ENCODE peak calls at places on chromosomes 6 and 20, in seven cellular contexts. D, Z, N, P, V, G and T are unnamed samples. For H3K4me1, the result is how much of the 10 kb centered on the place peaks cover.

GRCh38 chr6:144314003-144314485 is 28.9 kb downstream of the UTRN start:
- DNase-seq in V (peak), P (peak), Z (no peak), N (peak), G (no peak), D (peak), T (peak)

GRCh38 chr6:136968831-136969230 is 46.7 kb downstream of the SLC35D3 start:
- DNase-seq in Z (no peak), D (no peak), N (no peak), P (no peak), V (no peak), G (no peak), T (no peak)

GRCh38 chr20:36818831-36819230 is 45.3 kb upstream of the DSN1 start:
- DNase-seq in D (no peak), Z (no peak), V (no peak), G (no peak), P (no peak), N (no peak), T (no peak)

GRCh38 chr6:156175971-156176421 is 601.2 kb upstream of the ARID1B start:
- DNase-seq in N (peak), D (no peak), V (no peak), G (no peak), Z (peak), P (peak), T (peak)

GRCh38 chr20:52150440-52151258 is 40.9 kb downstream of the ZFP64 start:
- DNase-seq in V (no peak), P (no peak), N (no peak), Z (peak), D (no peak), G (no peak), T (no peak)

GRCh38 chr6:52013035-52013434 is 74.4 kb downstream of the PKHD1 start:
- DNase-seq in N (no peak), V (no peak), G (no peak), P (peak), D (peak), Z (no peak), T (no peak)

GRCh38 chr6:113809818-113810217 is 47.3 kb upstream of the MARCKS start:
- DNase-seq in Z (no peak), P (no peak), G (no peak), N (no peak), V (no peak), D (no peak), T (no peak)

GRCh38 chr20:9838378-9839295 is at the start of gene PAK5:
- DNase-seq in V (peak), P (no peak), Z (peak), D (peak), N (peak), G (no peak), T (peak)

GRCh38 chr20:23205221-23205620 is 119.1 kb upstream of the CD93 start:
- DNase-seq in Z (peak), N (no peak), D (no peak), P (peak), G (no peak), V (no peak), T (no peak)

GRCh38 chr6:38170666-38171065 is 351.1 kb downstream of the ZFAND3 start:
- DNase-seq in N (peak), G (no peak), V (no peak), D (no peak), P (no peak), Z (no peak), T (no peak)

GRCh38 chr6:21377356-21377755 is 216.2 kb upstream of the SOX4 start:
- DNase-seq in G (no peak), D (no peak), P (no peak), V (no peak), N (no peak), Z (no peak), T (no peak)

GRCh38 chr6:16759646-16760535 is 1.4 kb downstream of the ATXN1 start:
- DNase-seq in G (peak), V (peak), D (peak), P (peak), N (peak), Z (peak), T (peak)

GRCh38 chr20:36845288-36845969 is 30.5 kb upstream of the TLDC2 start:
- DNase-seq in P (no peak), N (no peak), V (no peak), D (no peak), G (no peak), Z (no peak), T (no peak)

GRCh38 chr6:21003780-21004541 is 469.7 kb downstream of the CDKAL1 start:
- DNase-seq in N (no peak), D (no peak), P (no peak), V (peak), Z (peak), G (no peak), T (no peak)

GRCh38 chr6:110529355-110529754 is 52.9 kb upstream of the SLC22A16 start:
- DNase-seq in D (no peak), G (no peak), Z (no peak), V (peak), P (no peak), N (no peak), T (no peak)

GRCh38 chr6:167317172-167317571 is 7.7 kb upstream of the TTLL2 start:
- DNase-seq in N (no peak), V (no peak), P (no peak), D (no peak), G (no peak), Z (no peak), T (no peak)

GRCh38 chr6:22113046-22113766 is 183.6 kb downstream of the PRL start:
- DNase-seq in Z (no peak), V (peak), P (peak), N (no peak), G (no peak), D (no peak), T (peak)

GRCh38 chr20:40203032-40203431 is 486.0 kb downstream of the MAFB start:
- DNase-seq in V (no peak), D (no peak), P (no peak), G (no peak), Z (no peak), N (no peak), T (no peak)

GRCh38 chr6:11021714-11022113 is 22.4 kb downstream of the ELOVL2 start:
- DNase-seq in N (no peak), P (no peak), Z (peak), G (no peak), V (no peak), D (no peak), T (no peak)

DNA sequence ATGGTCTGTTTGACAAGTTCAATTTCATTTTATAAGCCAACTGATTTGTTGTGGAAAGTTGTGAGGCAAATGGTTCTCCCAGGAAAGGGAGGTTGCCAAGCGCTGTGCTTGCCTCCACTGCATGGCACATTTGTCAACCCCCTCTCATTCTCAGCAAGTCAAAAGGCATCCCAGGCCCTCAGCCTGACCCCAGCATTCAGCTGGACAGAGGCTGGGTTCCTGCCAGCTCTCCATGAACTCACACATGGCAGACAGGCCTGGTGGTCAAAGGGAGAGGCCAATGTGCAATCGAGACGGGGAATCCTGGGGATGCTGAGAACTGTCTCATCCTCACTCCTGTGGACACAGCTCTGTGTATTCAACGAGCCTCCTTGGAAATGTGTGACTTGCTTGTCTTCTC is 106.1 kb upstream of the CDH4 start:
- DNase-seq in D (no peak), P (no peak), G (no peak), N (no peak), V (no peak), Z (no peak), T (no peak)
- TF ChIP-seq CTCF in D (no peak), P (no peak), G (no peak), N (no peak), V (no peak), Z (no peak), T (no peak)

GRCh38 chr6:26352315-26352714 is 12.7 kb upstream of the BTN3A2 start:
- DNase-seq in V (no peak), N (no peak), D (no peak), G (no peak), Z (no peak), P (no peak), T (no peak)

GRCh38 chr6:26354162-26354561 is 10.8 kb upstream of the BTN3A2 start:
- DNase-seq in D (no peak), N (no peak), P (no peak), G (no peak), Z (no peak), V (no peak), T (no peak)

GRCh38 chr6:26351544-26351953 is 13.4 kb upstream of the BTN3A2 start:
- DNase-seq in G (no peak), N (no peak), Z (no peak), D (no peak), V (peak), P (no peak), T (no peak)

GRCh38 chr6:26349964-26350857 is 14.8 kb upstream of the BTN3A2 start:
- DNase-seq in D (no peak), P (no peak), V (no peak), G (no peak), N (no peak), Z (no peak), T (no peak)

DNA sequence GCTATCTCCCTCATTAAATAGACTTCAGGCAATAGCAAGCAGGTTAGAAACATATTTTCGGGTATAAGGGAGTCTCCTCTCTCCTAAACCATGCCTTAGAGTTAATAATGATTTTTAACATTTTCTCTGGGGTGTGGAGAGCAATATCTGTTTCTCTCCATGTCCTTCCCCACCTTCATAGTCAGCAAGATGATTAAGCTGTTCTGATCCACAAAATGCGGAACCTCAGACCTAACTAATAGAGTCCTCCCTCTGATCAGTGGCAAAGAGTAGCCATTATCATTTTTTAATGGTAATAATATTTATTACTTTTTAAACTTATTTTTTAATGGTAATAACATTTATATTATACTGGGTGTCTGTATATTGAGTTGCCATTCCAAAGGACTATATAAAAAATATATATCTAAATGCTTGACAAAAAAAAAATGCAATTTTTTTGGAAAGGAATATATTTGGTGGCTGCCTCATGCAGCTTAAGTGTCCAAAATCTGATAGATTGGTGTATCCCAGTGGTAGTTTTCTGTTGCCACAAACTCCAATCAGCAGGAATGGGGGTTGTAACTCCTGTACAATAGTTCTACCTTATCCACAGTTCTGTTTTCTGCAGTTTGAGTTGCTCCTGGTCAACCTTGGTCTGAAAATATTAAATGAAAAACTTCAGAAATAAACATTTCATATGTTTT is 14.0 kb upstream of the BTN3A2 start:
- DNase-seq in D (no peak), G (no peak), Z (no peak), N (no peak), P (no peak), V (no peak), T (no peak)
- H3K27ac ChIP-seq in D (no peak), G (no peak), Z (no peak), N (no peak), P (no peak), V (peak), T (no peak)

GRCh38 chr20:57238089-57238488 is 28.4 kb downstream of the BMP7 start:
- DNase-seq in V (no peak), D (no peak), N (no peak), Z (no peak), P (no peak), G (no peak), T (no peak)
- H3K4me1 ChIP-seq in V (under half), D (under half), N (under half), Z (under half), P (under half), G (under half), T (half or more)

DNA sequence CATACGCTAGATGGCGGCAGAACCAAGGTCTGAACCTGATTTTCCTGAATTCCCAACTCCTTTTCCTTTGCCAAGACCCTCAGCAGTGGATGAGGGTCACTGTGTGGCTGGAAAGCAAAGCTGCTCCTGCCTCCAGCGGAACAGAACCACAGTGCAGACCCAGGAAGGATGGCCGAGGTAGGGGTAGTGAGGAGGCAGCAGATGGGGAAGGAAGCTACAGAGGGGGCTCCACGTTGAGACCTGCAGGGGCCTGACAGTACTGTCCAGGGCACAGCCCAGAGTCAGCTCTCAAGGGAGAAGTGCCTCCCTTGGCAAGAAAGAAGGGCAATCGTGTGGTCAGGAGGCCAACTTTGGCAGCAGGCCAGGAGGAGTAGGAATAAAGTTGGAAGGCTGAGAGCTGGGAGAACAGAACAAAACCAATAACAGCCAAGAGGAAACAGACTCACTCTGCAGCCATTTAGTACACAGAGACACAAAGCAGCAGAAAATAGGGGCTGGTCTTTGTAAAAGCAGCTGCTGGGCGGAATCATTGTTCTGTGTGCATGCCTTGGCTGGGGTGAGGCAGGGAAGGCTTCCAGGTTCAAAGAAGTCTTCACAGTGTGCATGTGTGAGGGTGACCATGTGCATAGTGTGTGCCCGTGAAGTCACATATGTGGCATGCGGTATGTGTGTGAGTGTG is 3.1 kb downstream of the GABRR2 start:
- DNase-seq in N (peak), D (peak), P (peak), Z (peak), G (no peak), V (peak), T (peak)
- TF ChIP-seq CTCF in N (peak), D (peak), P (no peak), Z (peak), G (peak), V (peak), T (peak)

DNA sequence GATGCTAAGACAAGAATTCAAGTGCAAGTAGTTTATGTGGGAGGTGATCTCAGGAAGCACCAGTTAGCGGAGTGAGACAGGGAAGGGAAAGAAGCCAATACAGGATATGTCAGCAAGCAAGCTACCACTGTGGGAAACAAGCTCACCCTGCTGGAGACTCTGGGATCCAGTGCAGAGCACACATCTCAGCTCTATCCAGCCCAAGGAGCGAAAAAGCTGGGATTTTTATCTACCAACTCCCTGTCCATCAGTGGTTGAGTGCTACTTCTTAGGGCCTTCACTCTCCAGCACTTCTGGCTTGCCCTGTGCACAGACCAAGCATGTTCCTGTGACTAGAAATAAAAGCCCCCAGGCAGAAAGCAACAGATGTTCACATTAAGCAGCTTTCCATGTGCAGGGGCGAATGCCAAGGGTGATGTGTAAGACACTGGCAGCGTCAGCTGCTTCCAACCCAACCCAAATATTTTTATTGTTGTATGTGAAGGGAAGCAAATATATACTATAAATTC is 10.8 kb upstream of the RNF24 start:
- DNase-seq in G (no peak), V (peak), P (peak), D (no peak), Z (peak), N (no peak), T (peak)
- H3K27ac ChIP-seq in G (no peak), V (no peak), P (no peak), D (no peak), Z (no peak), N (no peak), T (no peak)

GRCh38 chr6:142843344-142843743 is 101.6 kb downstream of the HIVEP2 start:
- DNase-seq in G (no peak), P (no peak), V (no peak), Z (no peak), D (no peak), N (no peak), T (no peak)
- H3K4me1 ChIP-seq in G (half or more), P (under half), V (half or more), Z (half or more), D (under half), N (half or more), T (under half)

DNA sequence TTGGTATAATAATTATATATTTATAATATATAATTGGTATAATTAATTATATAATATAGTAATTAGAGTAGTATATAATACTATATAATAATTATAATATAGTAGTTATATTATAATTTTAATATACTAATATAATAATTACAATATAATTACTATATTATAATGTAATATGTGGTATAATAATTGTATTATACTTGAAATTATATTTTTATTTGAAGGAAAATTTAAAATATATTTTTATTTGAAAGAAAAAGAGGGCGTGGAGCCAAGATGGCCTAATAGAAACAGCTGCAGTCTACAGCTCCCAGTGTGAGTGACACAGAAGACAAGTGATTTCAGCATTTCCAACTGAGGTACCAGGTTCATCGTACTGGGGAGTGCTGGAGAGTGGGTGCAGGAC is 365.9 kb downstream of the MMUT start:
- DNase-seq in V (no peak), P (no peak), N (no peak), G (no peak), Z (no peak), D (no peak), T (no peak)
- TF ChIP-seq CTCF in V (no peak), P (no peak), N (no peak), G (no peak), Z (no peak), D (no peak), T (no peak)

GRCh38 chr6:4021862-4022715 is 56.8 kb downstream of the FAM217A start:
- DNase-seq in V (peak), P (no peak), D (no peak), Z (no peak), G (no peak), N (no peak), T (no peak)

GRCh38 chr6:4021133-4021861 is 57.6 kb downstream of the FAM217A start:
- DNase-seq in Z (peak), N (peak), P (peak), V (peak), D (peak), G (peak), T (peak)

GRCh38 chr6:4025681-4026080 is 53.3 kb downstream of the FAM217A start:
- DNase-seq in N (no peak), P (no peak), Z (no peak), G (no peak), D (no peak), V (no peak), T (no peak)

GRCh38 chr6:4020822-4021132 is 58.2 kb downstream of the FAM217A start:
- DNase-seq in Z (no peak), D (no peak), G (no peak), P (no peak), N (no peak), V (no peak), T (no peak)

GRCh38 chr6:4023240-4023639 is 55.7 kb downstream of the FAM217A start:
- DNase-seq in N (no peak), Z (no peak), D (no peak), P (no peak), G (no peak), V (no peak), T (no peak)
- H3K27ac ChIP-seq in N (no peak), Z (no peak), D (no peak), P (peak), G (no peak), V (peak), T (no peak)

DNA sequence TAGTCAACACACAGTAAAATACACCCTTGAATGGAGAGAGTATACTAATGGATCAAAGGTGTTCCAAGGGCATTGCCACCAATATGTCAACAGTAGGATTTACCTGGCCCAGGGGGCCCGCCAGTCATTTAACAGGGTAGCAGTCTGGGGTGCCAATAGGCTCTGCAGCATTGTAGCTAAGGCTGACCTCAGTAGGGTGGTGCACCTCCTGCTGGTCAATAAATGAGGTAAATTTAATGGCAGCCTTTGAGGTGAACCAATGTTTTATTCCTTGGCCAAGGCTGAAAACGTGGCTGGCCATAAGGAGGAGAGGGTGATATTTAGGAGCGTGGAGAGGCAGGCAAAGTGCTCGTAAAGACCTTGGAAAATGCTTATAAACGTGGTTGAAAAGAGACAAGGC is 147.2 kb downstream of the RPS12 start:
- DNase-seq in N (no peak), G (no peak), Z (peak), P (no peak), V (no peak), D (no peak), T (no peak)
- H3K4me1 ChIP-seq in N (under half), G (under half), Z (under half), P (under half), V (under half), D (under half), T (under half)